ENCODE peak calls at places on chromosomes 4 and X, in eight cellular contexts. R, Y, M, K, S, D, Q and A are unnamed samples. For H3K4me1 and H3K9me3, the result is how much of the 10 kb centered on the place peaks cover.

GRCh38 chrX:40855411-40855810 is 120.1 kb upstream of the MED14 start:
- DNase-seq in D (no peak), S (no peak), R (no peak), M (no peak), K (no peak), Y (no peak), Q (no peak), A (peak)

GRCh38 chr4:143713556-143714289 is 13.2 kb upstream of the FREM3 start:
- DNase-seq in D (no peak), Q (no peak), R (no peak), S (no peak), M (no peak), K (no peak), Y (no peak), A (no peak)

GRCh38 chrX:115898382-115899001 is 272.1 kb upstream of the AGTR2 start:
- DNase-seq in R (no peak), Q (peak), K (peak), M (peak), Y (peak), D (peak), S (no peak), A (peak)

GRCh38 chr4:71559957-71560541 is 221.2 kb downstream of the SLC4A4 start:
- DNase-seq in K (no peak), D (no peak), Y (no peak), R (no peak), S (no peak), Q (peak), M (no peak), A (no peak)

GRCh38 chrX:106932960-106933537 is 12.8 kb downstream of the CLDN2 start:
- DNase-seq in K (no peak), Q (peak), M (no peak), D (no peak), S (no peak), R (no peak), Y (no peak), A (no peak)

GRCh38 chr4:106615407-106615945 is 246.9 kb upstream of the GIMD1 start:
- DNase-seq in Q (no peak), R (no peak), M (no peak), D (no peak), Y (no peak), K (no peak), S (no peak), A (no peak)

GRCh38 chr4:146275370-146275769 is 61.0 kb downstream of the REELD1 start:
- DNase-seq in K (no peak), M (no peak), S (no peak), Y (no peak), D (no peak), R (no peak), Q (no peak), A (no peak)

GRCh38 chrX:20029728-20030127 is 38.9 kb upstream of the BCLAF3 start:
- DNase-seq in Y (no peak), S (no peak), R (no peak), M (no peak), Q (peak), D (no peak), K (peak), A (no peak)

GRCh38 chrX:85569691-85570090 is 190.2 kb upstream of the POF1B start:
- DNase-seq in D (no peak), Q (no peak), S (no peak), R (no peak), Y (no peak), K (no peak), M (no peak), A (no peak)

GRCh38 chr4:4385729-4386295 is 1.1 kb upstream of the NSG1 start:
- DNase-seq in K (peak), R (no peak), Y (no peak), S (no peak), M (peak), Q (no peak), D (no peak), A (no peak)
- H3K4me3 ChIP-seq in K (no peak), R (peak), Y (no peak), S (peak), M (no peak), Q (peak), D (peak), A (peak)

GRCh38 chr4:2484169-2484568 is 15.3 kb downstream of the RNF4 start:
- DNase-seq in Q (no peak), M (peak), Y (no peak), S (no peak), K (no peak), R (no peak), D (no peak), A (no peak)
- H3K4me1 ChIP-seq in Q (under half), M (under half), Y (half or more), S (half or more), K (under half), R (half or more), D (under half), A (under half)

GRCh38 chrX:102018208-102018607 is 86.4 kb upstream of the ZMAT1 start:
- DNase-seq in Q (no peak), S (no peak), R (no peak), K (peak), M (no peak), D (no peak), Y (no peak), A (no peak)
- H3K9me3 ChIP-seq in Q (under half), S (under half), R (under half), K (under half), M (under half), D (under half), Y (under half), A (under half)

GRCh38 chrX:151384807-151385206 is 12.2 kb upstream of the VMA21 start:
- DNase-seq in Y (no peak), M (no peak), S (no peak), D (no peak), R (no peak), K (no peak), Q (no peak), A (no peak)
- H3K4me3 ChIP-seq in Y (no peak), M (no peak), S (no peak), D (no peak), R (no peak), K (no peak), Q (no peak), A (no peak)

GRCh38 chr4:153467154-153467896 is 1.2 kb downstream of the TMEM131L start:
- DNase-seq in Y (peak), M (peak), R (no peak), K (peak), Q (no peak), S (peak), D (peak), A (peak)
- H3K4me1 ChIP-seq in Y (half or more), M (under half), R (under half), K (under half), Q (under half), S (under half), D (under half), A (under half)

DNA sequence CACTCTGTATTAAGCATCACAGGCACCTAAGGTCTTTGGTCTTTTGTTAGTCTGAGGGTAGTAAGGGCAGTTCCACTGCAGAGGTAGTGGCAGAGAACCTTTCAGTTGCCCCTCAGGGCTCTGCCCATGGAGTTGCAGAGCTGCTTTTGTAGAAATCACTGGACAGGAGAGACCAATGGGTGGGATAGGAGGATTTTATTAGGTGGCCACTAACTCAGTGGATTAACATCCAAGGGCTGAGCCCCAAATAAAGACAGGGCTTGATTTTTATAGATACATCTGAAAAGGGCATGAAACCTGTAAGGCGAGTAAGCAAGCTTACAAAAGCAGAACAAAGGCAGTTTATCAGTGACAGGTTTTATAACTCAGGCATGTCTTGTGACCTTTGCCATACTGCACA is 1035.4 kb downstream of the SH3BGRL start:
- DNase-seq in R (no peak), Y (no peak), M (no peak), S (no peak), K (no peak), D (no peak), Q (peak), A (no peak)
- H3K9me3 ChIP-seq in R (under half), Y (under half), M (under half), S (under half), K (under half), D (under half), Q (under half), A (under half)